ENCODE peak calls at places on chromosomes 2 and 18, in six cellular contexts. R, O, H, A, Y and J are unnamed samples.

GRCh38 chr2:28434600-28434989 is 41.9 kb downstream of the FOSL2 start:
- DNase-seq in R (no peak), O (no peak), H (no peak), A (no peak), Y (no peak), J (no peak)

GRCh38 chr2:200864206-200864976 is at the start of gene CLK1:
- DNase-seq in R (peak; percentile 93), O (peak; percentile 88), H (no peak), A (peak; percentile 78), Y (peak; percentile 94), J (peak; percentile 95)

GRCh38 chr2:64859208-64860161 is 129.7 kb upstream of the SLC1A4 start:
- DNase-seq in R (peak; percentile 87), O (peak; percentile 78), H (no peak), A (peak; percentile 58), Y (peak; percentile 86), J (peak; percentile 96)

GRCh38 chr2:175366814-175367213 is 185.3 kb upstream of the ATP5MC3 start:
- DNase-seq in R (peak; percentile 43), O (peak; percentile 52), H (peak; percentile 10), A (peak; percentile 41), Y (peak; percentile 13), J (peak; percentile 42)

GRCh38 chr2:239930871-239931771 is 94.0 kb downstream of the NDUFA10 start:
- DNase-seq in R (no peak), O (peak; percentile 18), H (no peak), A (no peak), Y (no peak), J (no peak)

GRCh38 chr18:36697905-36698304 is 130.9 kb downstream of the TPGS2 start:
- DNase-seq in R (peak; percentile 94), O (no peak), H (no peak), A (no peak), Y (no peak), J (no peak)

GRCh38 chr2:170145191-170145590 is 32.8 kb upstream of the MYO3B start:
- DNase-seq in R (no peak), O (no peak), H (no peak), A (no peak), Y (no peak), J (no peak)

GRCh38 chr18:40473221-40473620 is 1481.8 kb upstream of the PIK3C3 start:
- DNase-seq in R (no peak), O (no peak), H (no peak), A (no peak), Y (no peak), J (no peak)

GRCh38 chr2:49278141-49278540 is 123.8 kb upstream of the FSHR start:
- DNase-seq in R (no peak), O (no peak), H (no peak), A (no peak), Y (no peak), J (no peak)

GRCh38 chr18:10942998-10943397 is 206.4 kb downstream of the PIEZO2 start:
- DNase-seq in R (no peak), O (no peak), H (no peak), A (no peak), Y (no peak), J (no peak)

GRCh38 chr2:159192519-159192918 is 94.0 kb downstream of the WDSUB1 start:
- DNase-seq in R (no peak), O (no peak), H (no peak), A (no peak), Y (no peak), J (no peak)

GRCh38 chr18:31990823-31991222 is 27.8 kb upstream of the RNF125 start:
- DNase-seq in R (no peak), O (no peak), H (no peak), A (no peak), Y (no peak), J (no peak)

GRCh38 chr2:159617651-159618050 is 1.3 kb upstream of the BAZ2B start:
- DNase-seq in R (peak; percentile 31), O (no peak), H (no peak), A (peak; percentile 43), Y (no peak), J (peak; percentile 31)

GRCh38 chr2:3864943-3865664 is 161.7 kb downstream of the DCDC2C start:
- DNase-seq in R (no peak), O (no peak), H (no peak), A (no peak), Y (no peak), J (no peak)

GRCh38 chr2:101717041-101717817 is 19.7 kb downstream of the MAP4K4 start:
- DNase-seq in R (no peak), O (no peak), H (no peak), A (no peak), Y (no peak), J (no peak)

GRCh38 chr2:101657787-101658186 is 39.7 kb upstream of the MAP4K4 start:
- DNase-seq in R (no peak), O (peak; percentile 34), H (no peak), A (no peak), Y (no peak), J (no peak)

GRCh38 chr2:224922142-224922727 is 120.0 kb downstream of the DOCK10 start:
- DNase-seq in R (peak; percentile 18), O (no peak), H (no peak), A (no peak), Y (no peak), J (no peak)

GRCh38 chr18:24995056-24995455 is 356.9 kb downstream of the ZNF521 start:
- DNase-seq in R (peak; percentile 83), O (no peak), H (no peak), A (no peak), Y (no peak), J (no peak)

GRCh38 chr18:46950064-46950656 is 32.8 kb downstream of the KATNAL2 start:
- DNase-seq in R (no peak), O (no peak), H (no peak), A (no peak), Y (no peak), J (peak; percentile 32)

GRCh38 chr18:13797157-13797611 is 26.8 kb upstream of the MC5R start:
- DNase-seq in R (no peak), O (no peak), H (no peak), A (no peak), Y (peak; percentile 15), J (no peak)

GRCh38 chr2:238521002-238521401 is 94.3 kb downstream of the ASB1 start:
- DNase-seq in R (no peak), O (no peak), H (no peak), A (no peak), Y (no peak), J (no peak)
- H4K91ac ChIP-seq in R (no peak overlapping the region), O (no peak overlapping the region), H (no peak overlapping the region), A (no peak overlapping the region), Y (no peak overlapping the region), J (no peak overlapping the region)

DNA sequence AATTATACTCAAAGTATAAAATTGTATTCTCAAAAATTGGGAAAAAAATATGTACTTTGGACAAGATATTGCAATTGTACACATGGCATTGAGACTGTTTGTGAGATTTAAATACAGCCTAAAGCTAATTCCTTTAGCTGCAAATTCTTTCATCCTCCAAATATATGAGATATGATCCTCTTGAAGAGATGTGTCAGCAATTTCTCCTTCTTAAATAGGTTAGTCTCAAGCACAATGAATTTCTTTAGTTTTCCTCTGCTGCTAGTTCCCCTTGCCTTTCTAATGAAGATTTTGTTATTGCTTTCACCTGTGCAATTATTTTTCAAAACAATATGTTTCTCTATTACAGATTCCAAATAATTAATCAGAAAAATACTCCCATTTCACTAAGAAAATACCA is 153.4 kb upstream of the GULP1 start:
- DNase-seq in R (no peak), O (no peak), H (no peak), A (no peak), Y (no peak), J (no peak)
- H3K18ac ChIP-seq in R (no peak overlapping the region), O (no peak overlapping the region), H (no peak overlapping the region), A (no peak overlapping the region), Y (no peak overlapping the region), J (no peak overlapping the region)

DNA sequence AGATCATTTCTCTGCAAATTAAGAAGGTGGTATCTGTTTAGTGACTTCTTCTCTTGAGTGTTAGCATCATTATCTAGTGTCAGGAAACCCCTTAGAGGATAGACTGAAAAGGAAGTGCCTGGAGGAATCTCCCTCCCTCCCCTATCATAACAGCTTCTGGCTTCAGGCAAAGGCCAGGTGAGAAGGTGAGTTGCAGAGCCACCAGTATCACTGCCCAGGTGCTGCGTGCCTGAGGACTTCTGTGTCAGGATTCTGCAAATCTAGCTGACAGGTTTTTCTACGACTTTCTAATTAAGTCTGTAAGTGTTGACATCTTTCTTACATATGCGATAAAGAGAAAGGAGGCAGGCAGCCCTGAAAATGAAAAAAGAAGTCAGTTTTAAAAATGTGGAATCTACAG is 111.9 kb downstream of the CCDC85A start:
- DNase-seq in R (no peak), O (no peak), H (no peak), A (no peak), Y (peak; percentile 62), J (no peak)
- H4K91ac ChIP-seq in R (no peak overlapping the region), O (no peak overlapping the region), H (no peak overlapping the region), A (no peak overlapping the region), Y (no peak overlapping the region), J (no peak overlapping the region)

GRCh38 chr2:105076121-105076520 is 38.3 kb downstream of the MRPS9 start:
- DNase-seq in R (no peak), O (no peak), H (no peak), A (no peak), Y (no peak), J (no peak)

GRCh38 chr2:105082107-105082506 is 44.2 kb downstream of the MRPS9 start:
- DNase-seq in R (no peak), O (no peak), H (no peak), A (no peak), Y (no peak), J (no peak)

GRCh38 chr2:105081006-105081701 is 43.3 kb downstream of the MRPS9 start:
- DNase-seq in R (peak; percentile 46), O (peak; percentile 65), H (peak; percentile 9), A (no peak), Y (peak; percentile 42), J (no peak)

DNA sequence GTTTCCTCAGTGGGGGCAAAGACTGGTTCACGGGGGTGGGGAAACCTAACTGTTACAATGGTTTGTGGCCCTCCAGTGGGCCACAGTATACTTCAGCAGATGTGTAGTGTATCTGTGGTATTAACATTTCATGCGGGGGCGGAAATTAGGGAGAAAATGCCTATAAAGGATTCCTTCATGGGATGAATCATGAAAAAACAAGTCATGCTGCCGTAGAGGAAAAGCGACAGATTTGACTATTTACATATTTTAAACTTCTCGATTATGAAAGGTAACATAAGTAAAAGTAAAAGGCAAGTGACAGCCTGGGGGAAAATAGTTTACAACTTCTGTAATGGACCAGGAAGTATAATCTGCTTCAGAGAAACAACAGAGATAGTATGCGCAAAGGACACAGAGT is 41.0 kb downstream of the MRPS9 start:
- DNase-seq in R (peak; percentile 52), O (no peak), H (no peak), A (no peak), Y (peak; percentile 79), J (no peak)
- H3K18ac ChIP-seq in R (no peak overlapping the region), O (no peak overlapping the region), H (no peak overlapping the region), A (no peak overlapping the region), Y (no peak overlapping the region), J (no peak overlapping the region)

GRCh38 chr2:145897151-145897550 is 1377.2 kb upstream of the ZEB2 start:
- DNase-seq in R (no peak), O (no peak), H (no peak), A (no peak), Y (no peak), J (no peak)
- H4K91ac ChIP-seq in R (no peak overlapping the region), O (no peak overlapping the region), H (no peak overlapping the region), A (no peak overlapping the region), Y (no peak overlapping the region), J (no peak overlapping the region)

GRCh38 chr2:39704540-39704939 is 38.8 kb downstream of the TMEM178A start:
- DNase-seq in R (no peak), O (no peak), H (no peak), A (no peak), Y (no peak), J (no peak)
- H3K18ac ChIP-seq in R (no peak overlapping the region), O (no peak overlapping the region), H (no peak overlapping the region), A (no peak overlapping the region), Y (no peak overlapping the region), J (no peak overlapping the region)